ENCODE peak calls at places on chromosomes 4 and X, in five cellular contexts. A is SK-N-SH, I is HCT116, U is GM12891, Q is Panc1. G is an unnamed sample.

GRCh38 chrX:53882331-53882730 is 161.9 kb downstream of the PHF8 start:
- DNase-seq in A (no peak), I (no peak), Q (no peak), U (no peak), G (no peak)

GRCh38 chrX:133297284-133297683 is 79.1 kb upstream of the TFDP3 start:
- DNase-seq in U (no peak), I (no peak), Q (no peak), A (no peak), G (no peak)

GRCh38 chr4:184448828-184449227 is 25.5 kb downstream of the IRF2 start:
- DNase-seq in Q (no peak), I (no peak), U (peak), A (no peak), G (no peak)

GRCh38 chr4:122899682-122900081 is 22.7 kb downstream of the NUDT6 start:
- DNase-seq in A (no peak), U (no peak), I (no peak), Q (no peak), G (no peak)

GRCh38 chr4:87151730-87152129 is 68.7 kb downstream of the KLHL8 start:
- DNase-seq in U (no peak), I (no peak), A (no peak), Q (no peak), G (no peak)

GRCh38 chr4:98929341-98930267 is 671 bp upstream of the EIF4E start:
- DNase-seq in Q (peak), A (peak), U (peak), I (peak), G (peak)

GRCh38 chrX:19805054-19805690 is 82.2 kb downstream of the SH3KBP1 start:
- DNase-seq in A (no peak), U (no peak), I (no peak), Q (no peak), G (no peak)

GRCh38 chrX:47748576-47748975 is 88.1 kb upstream of the ZNF81 start:
- DNase-seq in Q (no peak), I (no peak), A (no peak), U (no peak), G (no peak)

DNA sequence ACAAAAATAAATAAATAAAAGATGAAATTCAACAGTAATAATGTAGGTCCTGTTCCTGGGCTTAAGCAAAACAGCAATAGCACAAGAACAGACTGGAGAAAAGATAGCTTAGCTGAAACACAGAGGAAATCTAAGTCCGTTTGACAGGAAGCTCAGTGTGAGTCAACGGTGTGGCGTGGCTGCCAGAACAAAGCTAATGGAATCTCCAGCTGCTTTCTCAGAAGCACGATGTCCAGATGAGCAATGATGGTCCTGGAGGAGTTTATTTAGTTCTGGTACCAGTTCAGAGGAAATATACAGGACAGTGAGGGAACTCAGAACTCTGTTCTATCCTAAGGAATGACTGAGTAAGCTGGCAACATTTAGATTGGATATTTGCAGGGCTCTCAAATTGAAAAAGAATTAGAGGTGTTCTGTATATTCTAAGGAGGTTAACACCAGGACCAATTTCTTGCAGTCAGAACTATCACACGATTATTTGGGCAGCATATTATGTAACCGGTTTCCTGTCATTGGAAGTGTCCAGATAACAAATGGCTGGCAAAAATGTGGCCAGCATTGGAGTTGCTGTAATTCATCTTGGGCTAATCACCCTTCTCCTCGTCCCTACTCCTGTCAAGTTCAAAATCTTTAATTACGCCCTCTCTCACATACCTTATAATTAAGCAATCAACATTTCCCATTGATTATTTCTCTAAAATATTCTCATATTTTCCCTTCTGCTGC is 12.7 kb downstream of the GAB3 start:
- DNase-seq in I (no peak), Q (no peak), U (no peak), A (no peak), G (peak)
- TF ChIP-seq POLR2AphosphoS5 in I (no peak), Q (no peak), U (no peak), A (peak), G (no peak)

DNA sequence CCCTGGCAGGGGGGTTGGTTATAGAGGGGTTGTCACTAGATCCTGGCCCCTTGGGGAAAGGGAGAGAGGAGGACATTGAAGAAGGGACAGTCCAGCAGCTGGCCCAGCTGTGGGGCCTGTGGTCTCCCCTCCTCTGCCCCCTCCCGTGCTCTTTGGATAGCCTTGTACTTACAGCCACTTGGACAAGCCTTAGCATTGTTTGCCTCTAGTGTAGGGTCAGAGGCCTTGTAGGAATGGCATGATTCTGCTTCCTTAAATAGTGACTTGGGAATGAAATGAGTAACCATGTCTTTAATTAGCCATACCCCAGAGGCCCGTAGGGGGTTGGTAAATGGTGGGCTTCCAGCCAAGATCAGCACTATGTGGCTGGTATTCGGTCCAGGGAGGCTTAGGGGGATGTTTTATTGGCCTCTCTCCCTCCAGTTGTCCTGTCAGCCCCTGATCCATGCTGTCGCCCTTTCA is 230.6 kb downstream of the PTTG2 start:
- DNase-seq in I (no peak), A (peak), U (no peak), Q (no peak), G (no peak)
- TF ChIP-seq POLR2AphosphoS5 in I (no peak), A (no peak), U (no peak), Q (no peak), G (no peak)

GRCh38 chr4:88661724-88662123 is 35.9 kb downstream of the NAP1L5 start:
- DNase-seq in U (no peak), I (no peak), Q (no peak), A (no peak), G (no peak)

GRCh38 chr4:88659890-88660208 is 37.8 kb downstream of the NAP1L5 start:
- DNase-seq in U (no peak), I (no peak), Q (no peak), A (no peak), G (no peak)

GRCh38 chr4:88655226-88655625 is 42.4 kb downstream of the NAP1L5 start:
- DNase-seq in Q (no peak), A (no peak), U (no peak), I (no peak), G (no peak)

GRCh38 chr4:88660446-88661294 is 37.0 kb downstream of the NAP1L5 start:
- DNase-seq in Q (no peak), U (no peak), A (no peak), I (no peak), G (no peak)

GRCh38 chr4:88659061-88659889 is 38.4 kb downstream of the NAP1L5 start:
- DNase-seq in I (peak), Q (peak), U (peak), A (peak), G (peak)
- TF ChIP-seq POLR2AphosphoS5 in I (no peak), Q (no peak), U (no peak), A (no peak), G (no peak)

GRCh38 chrX:131821945-131822622 is 201.0 kb upstream of the STK26 start:
- DNase-seq in U (no peak), Q (no peak), A (peak), I (no peak), G (no peak)
- TF ChIP-seq POLR2AphosphoS5 in U (no peak), Q (no peak), A (no peak), I (no peak), G (no peak)

GRCh38 chr4:54971474-54971950 is 153.9 kb downstream of the KDR start:
- DNase-seq in U (no peak), Q (peak), I (peak), A (peak), G (peak)

GRCh38 chr4:54961357-54961975 is 163.9 kb downstream of the KDR start:
- DNase-seq in Q (peak), A (peak), U (no peak), I (peak), G (peak)

DNA sequence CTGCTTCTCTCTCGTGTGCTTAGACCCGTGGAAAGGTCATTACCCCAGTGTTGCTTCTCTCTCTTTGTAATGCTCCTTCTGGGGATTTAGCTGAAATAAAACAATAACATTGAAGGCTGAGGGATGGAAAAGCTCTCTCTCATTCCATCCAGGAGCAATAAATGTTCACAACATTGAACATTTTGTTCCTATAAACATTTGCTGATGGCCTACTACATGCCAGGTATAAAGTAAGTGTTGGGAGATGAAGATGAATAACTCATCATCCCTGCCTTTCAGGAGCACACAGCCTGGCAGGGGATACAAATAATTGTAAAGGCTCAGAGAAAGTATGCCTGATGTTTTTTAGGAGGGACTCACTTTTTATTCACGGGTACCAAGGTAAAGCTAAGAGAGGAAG is 158.1 kb downstream of the KDR start:
- DNase-seq in A (no peak), Q (no peak), U (no peak), I (no peak), G (no peak)
- TF ChIP-seq POLR2AphosphoS5 in A (no peak), Q (no peak), U (no peak), I (no peak), G (no peak)